ENCODE peak calls at places on chromosomes 13 and 19, in six cellular contexts. M is fibroblast of lung, I is pancreas, Z is neural progenitor cell, E is upper lobe of left lung, H is transverse colon. A is an unnamed sample.
A peak's percentile ranks its signal among the peaks of the same experiment; 100 is the strongest.

GRCh38 chr13:39036212-39036611 is 1.7 kb downstream of the PROSER1 start:
- DNase-seq in H (peak; percentile 21), I (no peak), Z (no peak), E (no peak), M (peak; percentile 19), A (peak; percentile 33)

GRCh38 chr13:51643882-51644281 is 59.6 kb downstream of the WDFY2 start:
- DNase-seq in H (no peak), Z (no peak), E (no peak), I (no peak), M (peak; percentile 90), A (no peak)

GRCh38 chr19:5466814-5467291 is 11.6 kb downstream of the ZNRF4 start:
- DNase-seq in E (no peak), I (no peak), M (no peak), H (no peak), Z (no peak), A (no peak)

GRCh38 chr19:30669329-30670010 is 297.3 kb downstream of the ZNF536 start:
- DNase-seq in M (peak; percentile 47), E (peak; percentile 75), H (peak; percentile 52), I (peak; percentile 81), Z (peak; percentile 80), A (no peak)

GRCh38 chr19:45492627-45493470 is 4.0 kb downstream of the RTN2 start:
- DNase-seq in E (peak; percentile 82), H (peak; percentile 63), Z (peak; percentile 84), M (peak; percentile 91), I (no peak), A (peak; percentile 56)

GRCh38 chr13:110338441-110339101 is 31.5 kb downstream of the COL4A2 start:
- DNase-seq in I (no peak), Z (peak; percentile 70), M (peak; percentile 77), H (peak; percentile 51), E (no peak), A (no peak)

GRCh38 chr13:110330491-110331001 is 23.5 kb downstream of the COL4A2 start:
- DNase-seq in M (peak; percentile 48), H (no peak), E (peak; percentile 68), Z (no peak), I (no peak), A (no peak)

GRCh38 chr13:26342898-26343297 is 89.0 kb downstream of the CDK8 start:
- DNase-seq in E (no peak), H (no peak), Z (no peak), I (no peak), M (no peak), A (no peak)

GRCh38 chr13:45321230-45321629 is 19.8 kb downstream of the TPT1 start:
- DNase-seq in Z (no peak), H (no peak), E (no peak), I (no peak), M (no peak), A (no peak)

GRCh38 chr19:46068345-46069258 is 27.8 kb upstream of the IGFL4 start:
- DNase-seq in I (no peak), Z (no peak), M (peak; percentile 84), E (no peak), H (peak; percentile 33), A (no peak)

GRCh38 chr13:63435668-63436275 is 2020.1 kb upstream of the PCDH20 start:
- DNase-seq in E (no peak), M (peak; percentile 100), I (no peak), H (no peak), Z (no peak), A (no peak)

GRCh38 chr19:35727053-35727955 is 9.5 kb downstream of the KMT2B start:
- DNase-seq in I (no peak), E (no peak), H (no peak), M (no peak), Z (no peak), A (no peak)

GRCh38 chr13:73717632-73718031 is 416.6 kb downstream of the KLF12 start:
- DNase-seq in H (no peak), E (no peak), Z (no peak), M (peak; percentile 39), I (no peak), A (no peak)

GRCh38 chr19:10454267-10454666 is 33.9 kb downstream of the PDE4A start:
- DNase-seq in M (no peak), E (no peak), Z (peak; percentile 93), H (no peak), I (no peak), A (no peak)

GRCh38 chr13:71290963-71291937 is 575.8 kb downstream of the DACH1 start:
- DNase-seq in Z (no peak), I (peak; percentile 20), M (peak; percentile 11), H (peak; percentile 19), E (no peak), A (no peak)

GRCh38 chr19:35048911-35049411 is 7.4 kb downstream of the HPN start:
- DNase-seq in Z (no peak), I (peak; percentile 97), E (peak; percentile 84), H (no peak), M (no peak), A (no peak)

GRCh38 chr13:21902709-21903098 is 231.8 kb downstream of the FGF9 start:
- DNase-seq in Z (no peak), I (no peak), E (no peak), M (no peak), H (no peak), A (no peak)

GRCh38 chr19:52602931-52603330 is 32.8 kb downstream of the ZNF701 start:
- DNase-seq in I (no peak), H (no peak), E (no peak), M (no peak), Z (no peak), A (no peak)

GRCh38 chr19:19131989-19132388 is 6.3 kb downstream of the TMEM161A start:
- DNase-seq in Z (no peak), E (no peak), I (no peak), M (no peak), H (no peak), A (no peak)

GRCh38 chr13:76903544-76904162 is 17.4 kb upstream of the KCTD12 start:
- DNase-seq in Z (peak; percentile 81), E (no peak), I (peak; percentile 42), M (peak; percentile 85), H (peak; percentile 65), A (peak; percentile 63)

DNA sequence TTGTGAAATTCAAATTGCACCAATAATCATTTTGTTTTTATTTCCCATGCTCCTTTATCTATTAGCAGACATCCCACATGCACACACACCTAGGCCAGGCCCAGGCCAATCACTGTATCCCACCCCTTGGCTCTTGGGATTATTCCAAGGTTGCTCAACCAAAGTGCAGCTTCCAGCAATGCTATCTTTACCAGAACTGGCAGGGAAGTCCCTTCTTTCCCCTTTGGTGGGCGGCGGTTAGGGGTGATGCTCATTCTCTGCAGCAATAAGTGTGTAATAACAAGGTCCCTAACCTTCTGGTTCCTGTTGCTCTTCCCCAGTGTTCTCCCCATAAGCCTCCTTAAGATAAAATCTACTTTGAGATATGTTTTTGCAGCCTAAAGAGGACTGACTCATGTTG is 18.3 kb upstream of the KCTD12 start:
- DNase-seq in Z (no peak), H (no peak), M (no peak), E (no peak), I (no peak), A (no peak)
- TF ChIP-seq CTCF in Z (no peak), H (no peak), M (no peak), E (no peak), I (no peak), A (no peak)

GRCh38 chr19:49766938-49767315 is at the start of gene AP2A1:
- DNase-seq in Z (no peak), M (no peak), I (no peak), E (no peak), H (no peak), A (no peak)

GRCh38 chr19:49767967-49768581 is 1.3 kb downstream of the AP2A1 start:
- DNase-seq in E (no peak), H (no peak), Z (peak; percentile 26), M (no peak), I (no peak), A (no peak)

GRCh38 chr19:49764341-49764740 is 1.2 kb upstream of the TSKS start:
- DNase-seq in E (no peak), I (no peak), Z (no peak), M (no peak), H (no peak), A (no peak)

GRCh38 chr19:49767380-49767779 is 579 bp downstream of the AP2A1 start:
- DNase-seq in I (no peak), M (no peak), Z (peak; percentile 59), E (no peak), H (no peak), A (no peak)

GRCh38 chr19:49766007-49766937 is 529 bp upstream of the AP2A1 start:
- DNase-seq in I (peak; percentile 99), Z (peak; percentile 100), E (peak; percentile 99), M (peak; percentile 100), H (peak; percentile 99), A (peak; percentile 99)
- H3K4me3 ChIP-seq in I (peak overlapping the region; percentile 66), Z (peak overlapping the region; percentile 94), E (peak overlapping the region; percentile 95), M (peak overlapping the region; percentile 42), H (peak overlapping the region; percentile 87), A (peak overlapping the region; percentile 54)

DNA sequence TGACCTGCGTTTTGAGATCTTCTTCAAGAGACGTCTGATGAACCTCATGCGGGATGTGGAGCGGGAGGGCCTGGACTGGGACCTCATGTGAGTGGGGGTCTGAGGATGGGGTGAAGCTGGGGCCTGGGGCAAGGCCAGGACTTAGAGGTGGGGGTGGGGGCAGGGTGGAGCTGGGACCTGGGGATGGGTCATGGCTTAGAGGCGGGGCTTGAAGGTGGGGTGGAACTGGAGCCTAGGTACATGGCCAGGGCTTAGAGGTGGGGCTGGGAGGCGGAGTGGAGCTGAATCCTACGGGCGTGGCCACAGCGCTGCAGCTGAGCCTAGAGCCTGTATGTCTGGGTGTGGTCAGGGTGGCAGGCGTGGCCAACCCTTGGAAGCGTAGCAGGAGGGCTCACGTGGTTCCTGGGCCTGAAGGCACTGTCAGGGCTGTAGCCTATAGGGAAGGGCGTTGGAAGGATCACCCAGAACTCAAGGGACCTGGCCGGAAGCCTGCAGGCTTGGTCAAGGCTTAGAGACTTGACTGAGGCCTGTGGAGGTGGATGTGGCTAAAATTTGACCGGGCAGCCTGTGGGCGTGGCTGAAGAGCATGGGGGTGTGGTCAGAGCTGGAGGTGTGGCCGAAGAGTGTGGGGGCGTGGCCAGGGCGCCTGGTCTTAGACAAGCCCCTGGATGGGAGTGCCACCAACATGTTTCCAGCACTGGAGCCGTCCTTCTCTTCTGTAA is 24.2 kb downstream of the COLGALT1 start:
- DNase-seq in I (peak; percentile 51), H (peak; percentile 78), E (peak; percentile 88), M (peak; percentile 57), Z (peak; percentile 73), A (peak; percentile 84)
- H3K36me3 ChIP-seq in I (no peaks in the 10 kb centered on the region), H (peaks cover 15% of the 10 kb centered on the region), E (peaks cover 15% of the 10 kb centered on the region), M (peaks cover 33% of the 10 kb centered on the region), Z (no peaks in the 10 kb centered on the region), A (peaks cover 3% of the 10 kb centered on the region)

GRCh38 chr19:40584007-40584406 is 7.3 kb downstream of the SHKBP1 start:
- DNase-seq in I (no peak), E (no peak), Z (no peak), H (no peak), M (no peak), A (no peak)
- TF ChIP-seq CTCF in I (no peak), E (no peak), Z (peak; percentile 38), H (no peak), M (no peak), A (no peak)

GRCh38 chr13:48490241-48490640 is 42.6 kb downstream of the RCBTB2 start:
- DNase-seq in M (no peak), H (no peak), I (no peak), Z (no peak), E (no peak), A (no peak)
- H3K4me3 ChIP-seq in M (no peak overlapping the region), H (no peak overlapping the region), I (no peak overlapping the region), Z (no peak overlapping the region), E (no peak overlapping the region), A (no peak overlapping the region)

GRCh38 chr13:23966221-23966690 is 69.0 kb upstream of the C1QTNF9B start:
- DNase-seq in Z (no peak), H (no peak), I (no peak), E (no peak), M (no peak), A (no peak)
- H3K36me3 ChIP-seq in Z (no peaks in the 10 kb centered on the region), H (no peaks in the 10 kb centered on the region), I (no peaks in the 10 kb centered on the region), E (no peaks in the 10 kb centered on the region), M (no peaks in the 10 kb centered on the region), A (no peaks in the 10 kb centered on the region)

GRCh38 chr19:48646192-48646911 is 365 bp upstream of the CA11 start:
- DNase-seq in I (peak; percentile 93), Z (peak; percentile 96), M (peak; percentile 79), E (peak; percentile 92), H (peak; percentile 92), A (peak; percentile 83)
- TF ChIP-seq CTCF in I (peak; percentile 73), Z (peak; percentile 83), M (peak; percentile 75), E (peak; percentile 85), H (peak; percentile 87), A (peak; percentile 83)

A was measured in mucosa of descending colon.